ENCODE peak calls at places on chromosomes 6 and 20, in six cellular contexts. F is spleen, S is NB4, O is Peyer's patch, Z is heart left ventricle, H is ovary. K is an unnamed sample.

GRCh38 chr20:25437153-25437581 is 29.7 kb downstream of the GINS1 start:
- DNase-seq in F (no peak), S (no peak), O (no peak), Z (no peak), H (no peak), K (peak; percentile 23)

GRCh38 chr6:125733516-125734300 is 15.7 kb upstream of the HEY2 start:
- DNase-seq in F (no peak), S (no peak), O (no peak), Z (no peak), H (no peak), K (no peak)

GRCh38 chr6:40586800-40587201 is 363 bp downstream of the LRFN2 start:
- DNase-seq in F (no peak), S (no peak), O (no peak), Z (no peak), H (peak; percentile 43), K (peak; percentile 22)

GRCh38 chr6:53492860-53493634 is 51.9 kb downstream of the GCLC start:
- DNase-seq in F (no peak), S (peak; percentile 59), O (no peak), Z (no peak), H (no peak), K (peak; percentile 10)

GRCh38 chr6:49713346-49713745 is at the start of gene CRISP2:
- DNase-seq in F (no peak), S (no peak), O (no peak), Z (no peak), H (peak; percentile 21), K (no peak)

GRCh38 chr6:53327017-53327395 is 21.7 kb downstream of the ELOVL5 start:
- DNase-seq in F (no peak), S (no peak), O (no peak), Z (no peak), H (no peak), K (no peak)

GRCh38 chr6:139290787-139291294 is 957 bp downstream of the TXLNB start:
- DNase-seq in F (no peak), S (peak; percentile 86), O (peak; percentile 64), Z (peak; percentile 40), H (no peak), K (no peak)

GRCh38 chr6:35583893-35584688 is 71.4 kb upstream of the TULP1 start:
- DNase-seq in F (no peak), S (peak; percentile 82), O (peak; percentile 88), Z (peak; percentile 58), H (peak; percentile 67), K (peak; percentile 83)

GRCh38 chr20:59068534-59068933 is 25.9 kb upstream of the PRELID3B start:
- DNase-seq in F (no peak), S (no peak), O (no peak), Z (no peak), H (no peak), K (no peak)

GRCh38 chr6:53524455-53524815 is 20.5 kb downstream of the GCLC start:
- DNase-seq in F (no peak), S (no peak), O (no peak), Z (no peak), H (no peak), K (no peak)

GRCh38 chr6:141829566-141829965 is 303.2 kb upstream of the GJE1 start:
- DNase-seq in F (no peak), S (no peak), O (no peak), Z (no peak), H (no peak), K (no peak)

GRCh38 chr6:11025911-11026635 is 18.0 kb downstream of the ELOVL2 start:
- DNase-seq in F (no peak), S (no peak), O (no peak), Z (no peak), H (no peak), K (no peak)

GRCh38 chr6:26157838-26158580 is 70.8 kb downstream of the HFE start:
- DNase-seq in F (peak; percentile 95), S (peak; percentile 98), O (peak; percentile 95), Z (peak; percentile 70), H (peak; percentile 83), K (peak; percentile 84)

GRCh38 chr6:26158581-26159416 is 71.6 kb downstream of the HFE start:
- DNase-seq in F (peak; percentile 91), S (peak; percentile 91), O (peak; percentile 89), Z (peak; percentile 72), H (peak; percentile 62), K (peak; percentile 63)

GRCh38 chr6:26157150-26157837 is 70.1 kb downstream of the HFE start:
- DNase-seq in F (peak; percentile 91), S (peak; percentile 89), O (peak; percentile 85), Z (peak; percentile 65), H (peak; percentile 80), K (peak; percentile 78)

GRCh38 chr6:26161322-26161721 is 74.1 kb downstream of the HFE start:
- DNase-seq in F (no peak), S (no peak), O (no peak), Z (no peak), H (no peak), K (no peak)

GRCh38 chr6:26159417-26160273 is 72.4 kb downstream of the HFE start:
- DNase-seq in F (no peak), S (peak; percentile 41), O (no peak), Z (no peak), H (no peak), K (no peak)
- TF ChIP-seq POLR2A in F (no peak), S (no peak), O (no peak), Z (no peak), H (no peak), K (no peak)

GRCh38 chr6:24356310-24357035 is 1.4 kb downstream of the DCDC2 start:
- DNase-seq in F (no peak), S (no peak), O (no peak), Z (no peak), H (no peak), K (no peak)

GRCh38 chr6:24352434-24352833 is 5.4 kb downstream of the DCDC2 start:
- DNase-seq in F (no peak), S (no peak), O (no peak), Z (no peak), H (no peak), K (no peak)

GRCh38 chr6:24358219-24358821 is 461 bp upstream of the DCDC2 start:
- DNase-seq in F (no peak), S (peak; percentile 5), O (no peak), Z (no peak), H (peak; percentile 24), K (peak; percentile 27)

GRCh38 chr6:24357336-24358218 is at the start of gene DCDC2:
- DNase-seq in F (peak; percentile 78), S (peak; percentile 9), O (peak; percentile 77), Z (no peak), H (peak; percentile 40), K (peak; percentile 96)

DNA sequence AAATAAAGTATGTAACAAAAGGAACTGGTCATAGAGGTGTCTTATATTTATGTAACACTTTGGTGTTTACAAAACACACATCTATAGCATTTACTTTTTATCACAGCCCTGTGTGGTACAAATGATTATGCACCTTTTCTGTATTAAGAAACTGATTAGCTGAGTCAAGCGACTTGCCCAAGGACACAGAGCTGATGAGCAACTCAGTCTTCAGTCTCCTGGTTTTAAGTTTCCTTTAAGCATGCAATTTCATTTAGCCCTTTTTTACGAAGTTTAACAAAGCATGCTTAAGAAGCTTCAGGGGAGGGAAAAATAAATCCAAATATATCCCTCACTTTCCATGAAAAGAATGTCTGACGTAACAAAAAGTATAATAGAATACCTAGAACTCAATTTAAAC is 2.4 kb downstream of the DCDC2 start:
- DNase-seq in F (no peak), S (no peak), O (no peak), Z (no peak), H (no peak), K (no peak)
- H3K4me3 ChIP-seq in F (no peak overlapping the region), S (no peak overlapping the region), O (no peak overlapping the region), Z (no peak overlapping the region), H (no peak overlapping the region), K (no peak overlapping the region)

DNA sequence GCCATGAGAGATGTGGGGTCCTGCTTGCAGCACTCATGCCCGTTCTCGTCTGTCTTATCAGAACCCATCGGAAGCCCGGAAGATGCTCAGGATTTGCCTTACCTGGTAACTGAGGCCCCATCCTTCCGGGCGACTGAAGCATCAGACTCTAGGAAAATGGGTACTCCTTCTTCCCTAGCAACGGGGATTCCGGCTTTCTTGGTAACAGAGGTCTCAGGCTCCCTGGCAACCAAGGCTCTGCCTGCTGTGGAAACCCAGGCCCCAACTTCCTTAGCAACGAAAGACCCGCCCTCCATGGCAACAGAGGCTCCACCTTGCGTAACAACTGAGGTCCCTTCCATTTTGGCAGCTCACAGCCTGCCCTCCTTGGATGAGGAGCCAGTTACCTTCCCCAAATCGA is 8.3 kb downstream of the PI16 start:
- DNase-seq in F (peak; percentile 90), S (peak; percentile 94), O (peak; percentile 90), Z (peak; percentile 81), H (no peak), K (no peak)
- TF ChIP-seq POLR2A in F (no peak), S (no peak), O (no peak), Z (no peak), H (no peak), K (no peak)

DNA sequence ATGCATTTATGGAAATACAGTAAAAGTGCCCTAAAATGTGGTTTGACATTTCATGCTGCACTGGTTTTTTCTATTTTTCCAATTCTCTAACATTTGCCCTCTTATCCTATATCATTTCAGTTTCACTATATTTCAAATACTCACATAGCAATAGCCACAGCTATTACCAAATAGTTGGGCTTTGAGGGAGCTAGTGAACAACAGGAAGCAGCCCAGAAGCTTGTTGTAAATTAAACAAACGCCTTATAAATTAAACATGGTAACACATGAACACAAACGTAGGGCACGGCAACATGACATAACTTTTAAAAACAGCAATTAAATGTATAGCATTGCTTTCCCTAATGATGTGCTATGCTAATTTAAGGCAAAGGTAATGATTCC is 469.0 kb downstream of the CDC5L start:
- DNase-seq in F (no peak), S (no peak), O (no peak), Z (no peak), H (no peak), K (no peak)
- H3K4me3 ChIP-seq in F (no peak overlapping the region), S (no peak overlapping the region), O (no peak overlapping the region), Z (no peak overlapping the region), H (no peak overlapping the region), K (no peak overlapping the region)

GRCh38 chr6:44004136-44004535 is 123.1 kb downstream of the MRPL14 start:
- DNase-seq in F (no peak), S (no peak), O (no peak), Z (no peak), H (no peak), K (no peak)
- TF ChIP-seq POLR2A in F (no peak), S (no peak), O (no peak), Z (no peak), H (no peak), K (no peak)

DNA sequence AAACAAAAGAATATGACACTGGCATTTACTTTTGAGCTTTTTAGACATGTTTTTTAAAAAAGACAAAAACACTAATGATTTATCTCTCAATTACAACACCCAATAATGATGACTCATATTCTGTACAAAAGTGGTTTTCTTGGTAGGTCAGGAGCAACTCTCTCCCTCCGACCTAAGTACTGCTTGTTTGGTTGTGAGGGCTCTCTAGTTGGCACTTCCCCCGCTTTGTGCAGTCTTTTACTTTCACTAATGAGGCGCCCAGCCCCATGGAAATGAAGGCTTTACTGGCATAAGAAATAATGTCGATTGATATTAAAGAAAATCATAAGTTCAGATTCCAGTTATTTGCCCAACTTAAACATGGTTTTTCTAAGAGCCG is 1.3 kb downstream of the KPNA5 start:
- DNase-seq in F (no peak), S (peak; percentile 85), O (no peak), Z (no peak), H (peak; percentile 31), K (peak; percentile 62)
- H3K4me3 ChIP-seq in F (peak overlapping the region; percentile 55), S (peak overlapping the region; percentile 71), O (peak overlapping the region; percentile 79), Z (peak overlapping the region; percentile 78), H (peak overlapping the region; percentile 93), K (no peak overlapping the region)

GRCh38 chr6:132490478-132491204 is 22.3 kb downstream of the STX7 start:
- DNase-seq in F (peak; percentile 77), S (no peak), O (no peak), Z (no peak), H (no peak), K (no peak)
- TF ChIP-seq POLR2A in F (no peak), S (no peak), O (no peak), Z (no peak), H (no peak), K (no peak)